ENCODE peak calls at places on chromosomes 7 and 10, in four cellular contexts. One of them, this sample, is unnamed. For H3K4me1, the result is how much of the 10 kb centered on the place peaks cover.

GRCh38 chr10:25076501-25077197 is 60.2 kb downstream of the THNSL1 start:
- DNase-seq in K562: peak
- DNase-seq in GM12878: no peak
- DNase-seq in HepG2: no peak
- DNase-seq in this sample: no peak

GRCh38 chr10:119807960-119808697 is 64.5 kb downstream of the MCMBP start:
- DNase-seq in GM12878: no peak
- DNase-seq in HepG2: no peak
- DNase-seq in K562: no peak
- DNase-seq in this sample: no peak

GRCh38 chr7:140640727-140641531 is at the start of gene DENND2A:
- DNase-seq in HepG2: no peak
- DNase-seq in GM12878: no peak
- DNase-seq in K562: no peak
- DNase-seq in this sample: no peak

GRCh38 chr7:1192171-1192676 is 32.2 kb upstream of the ZFAND2A start:
- DNase-seq in HepG2: no peak
- DNase-seq in K562: no peak
- DNase-seq in GM12878: no peak
- DNase-seq in this sample: peak

GRCh38 chr7:41245916-41246315 is 457.0 kb downstream of the INHBA start:
- DNase-seq in K562: no peak
- DNase-seq in HepG2: no peak
- DNase-seq in GM12878: no peak
- DNase-seq in this sample: no peak

GRCh38 chr10:71746344-71747037 is 26.8 kb downstream of the VSIR start:
- DNase-seq in HepG2: peak
- DNase-seq in K562: peak
- DNase-seq in GM12878: no peak
- DNase-seq in this sample: no peak

GRCh38 chr7:66176914-66177313 is 28.2 kb upstream of the TPST1 start:
- DNase-seq in HepG2: no peak
- DNase-seq in K562: no peak
- DNase-seq in GM12878: no peak
- DNase-seq in this sample: no peak

GRCh38 chr7:91019686-91020385 is 244.4 kb upstream of the FZD1 start:
- DNase-seq in K562: no peak
- DNase-seq in HepG2: no peak
- DNase-seq in GM12878: no peak
- DNase-seq in this sample: no peak

GRCh38 chr10:3471927-3472704 is 299.5 kb upstream of the PITRM1 start:
- DNase-seq in GM12878: no peak
- DNase-seq in K562: no peak
- DNase-seq in HepG2: no peak
- DNase-seq in this sample: peak

GRCh38 chr7:151398446-151399304 is 11.2 kb downstream of the WDR86 start:
- DNase-seq in HepG2: no peak
- DNase-seq in K562: peak
- DNase-seq in GM12878: no peak
- DNase-seq in this sample: no peak

GRCh38 chr10:106360870-106361269 is 803.6 kb downstream of the SORCS1 start:
- DNase-seq in GM12878: no peak
- DNase-seq in K562: no peak
- DNase-seq in HepG2: no peak
- DNase-seq in this sample: no peak

GRCh38 chr10:100174699-100175677 is 10.8 kb downstream of the ERLIN1 start:
- DNase-seq in HepG2: no peak
- DNase-seq in K562: no peak
- DNase-seq in GM12878: peak
- DNase-seq in this sample: no peak

GRCh38 chr7:156654511-156655231 is 14.1 kb downstream of the RNF32 start:
- DNase-seq in HepG2: no peak
- DNase-seq in K562: no peak
- DNase-seq in GM12878: no peak
- DNase-seq in this sample: no peak

GRCh38 chr10:124724279-124725027 is 19.7 kb downstream of the FAM53B start:
- DNase-seq in HepG2: peak
- DNase-seq in GM12878: no peak
- DNase-seq in K562: no peak
- DNase-seq in this sample: no peak

GRCh38 chr10:69880301-69881081 is 78.8 kb downstream of the COL13A1 start:
- DNase-seq in HepG2: no peak
- DNase-seq in GM12878: no peak
- DNase-seq in K562: no peak
- DNase-seq in this sample: no peak

GRCh38 chr7:126958367-126958766 is 294.4 kb downstream of the GRM8 start:
- DNase-seq in GM12878: no peak
- DNase-seq in K562: no peak
- DNase-seq in HepG2: no peak
- DNase-seq in this sample: no peak

GRCh38 chr7:55081854-55082603 is 63.2 kb downstream of the EGFR start:
- DNase-seq in GM12878: no peak
- DNase-seq in K562: no peak
- DNase-seq in HepG2: no peak
- DNase-seq in this sample: no peak

GRCh38 chr7:42170724-42171123 is 66.3 kb downstream of the GLI3 start:
- DNase-seq in K562: no peak
- DNase-seq in GM12878: no peak
- DNase-seq in HepG2: no peak
- DNase-seq in this sample: no peak

GRCh38 chr7:137667633-137668387 is 179.0 kb downstream of the DGKI start:
- DNase-seq in K562: no peak
- DNase-seq in GM12878: no peak
- DNase-seq in HepG2: no peak
- DNase-seq in this sample: peak

GRCh38 chr10:72935358-72935757 is 19.2 kb downstream of the PLA2G12B start:
- DNase-seq in K562: peak
- DNase-seq in GM12878: no peak
- DNase-seq in HepG2: no peak
- DNase-seq in this sample: no peak

GRCh38 chr7:138089080-138089901 is 13.0 kb downstream of the AKR1D1 start:
- DNase-seq in HepG2: peak
- DNase-seq in K562: no peak
- DNase-seq in GM12878: no peak
- DNase-seq in this sample: peak

GRCh38 chr7:158695726-158696452 is 8.7 kb downstream of the NCAPG2 start:
- DNase-seq in GM12878: peak
- DNase-seq in K562: peak
- DNase-seq in HepG2: peak
- DNase-seq in this sample: peak

GRCh38 chr10:89165923-89166322 is 41.2 kb downstream of the CH25H start:
- DNase-seq in HepG2: no peak
- DNase-seq in K562: no peak
- DNase-seq in GM12878: no peak
- DNase-seq in this sample: no peak

GRCh38 chr7:128909605-128910568 is 622 bp downstream of the KCP start:
- DNase-seq in GM12878: no peak
- DNase-seq in K562: no peak
- DNase-seq in HepG2: no peak
- DNase-seq in this sample: no peak

GRCh38 chr10:6543431-6544005 is 36.6 kb downstream of the PRKCQ start:
- DNase-seq in GM12878: no peak
- DNase-seq in K562: no peak
- DNase-seq in HepG2: no peak
- DNase-seq in this sample: no peak

GRCh38 chr10:86254526-86255174 is 111.9 kb downstream of the GRID1 start:
- DNase-seq in GM12878: no peak
- DNase-seq in K562: no peak
- DNase-seq in HepG2: no peak
- DNase-seq in this sample: peak

GRCh38 chr7:141709749-141710148 is 1.6 kb downstream of the WEE2 start:
- DNase-seq in HepG2: no peak
- DNase-seq in GM12878: no peak
- DNase-seq in K562: no peak
- DNase-seq in this sample: no peak

GRCh38 chr10:88472540-88472939 is 110.6 kb downstream of the RNLS start:
- DNase-seq in HepG2: no peak
- DNase-seq in GM12878: no peak
- DNase-seq in K562: no peak
- DNase-seq in this sample: no peak

GRCh38 chr10:3068968-3069737 is 1.8 kb downstream of the PFKP start:
- DNase-seq in HepG2: no peak
- DNase-seq in GM12878: no peak
- DNase-seq in K562: peak
- DNase-seq in this sample: no peak

GRCh38 chr7:69476416-69476815 is 121.9 kb upstream of the AUTS2 start:
- DNase-seq in K562: no peak
- DNase-seq in GM12878: no peak
- DNase-seq in HepG2: no peak
- DNase-seq in this sample: no peak

GRCh38 chr7:127809285-127809702 is 157.3 kb downstream of the SND1 start:
- DNase-seq in K562: peak
- DNase-seq in GM12878: no peak
- DNase-seq in HepG2: no peak
- DNase-seq in this sample: no peak

GRCh38 chr10:86261933-86262665 is 104.5 kb downstream of the GRID1 start:
- DNase-seq in HepG2: peak
- DNase-seq in K562: peak
- DNase-seq in GM12878: peak
- DNase-seq in this sample: peak

GRCh38 chr7:64625114-64626082 is 40.5 kb upstream of the ZNF107 start:
- DNase-seq in HepG2: no peak
- DNase-seq in K562: peak
- DNase-seq in GM12878: no peak
- DNase-seq in this sample: no peak

GRCh38 chr10:48450811-48451466 is 144.5 kb downstream of the MAPK8 start:
- DNase-seq in GM12878: no peak
- DNase-seq in HepG2: no peak
- DNase-seq in K562: no peak
- DNase-seq in this sample: no peak

GRCh38 chr7:35971133-35971995 is 170.5 kb downstream of the SEPTIN7 start:
- DNase-seq in HepG2: no peak
- DNase-seq in GM12878: no peak
- DNase-seq in K562: peak
- DNase-seq in this sample: peak

DNA sequence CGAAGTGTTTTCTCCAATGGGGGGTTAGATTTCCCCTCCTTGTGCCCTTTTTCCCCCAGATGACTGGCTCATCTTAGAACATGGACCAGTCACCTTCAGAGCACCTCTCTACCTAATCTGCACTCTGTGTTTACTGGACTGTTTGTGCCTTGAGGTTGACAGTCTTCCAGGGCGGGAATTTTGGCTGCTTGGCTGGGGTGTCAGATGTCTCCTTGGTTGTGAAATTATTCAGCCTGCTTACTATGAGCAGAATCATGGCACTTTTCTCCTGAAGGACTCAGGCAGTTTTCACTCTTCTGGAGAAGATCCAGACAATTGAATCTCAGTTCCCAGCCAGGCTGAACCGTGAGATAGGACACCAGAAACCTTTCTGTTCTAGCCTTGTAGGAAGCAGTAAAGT is 60.3 kb upstream of the NFKB2 start:
- DNase-seq in K562: no peak
- DNase-seq in GM12878: no peak
- DNase-seq in HepG2: no peak
- DNase-seq in this sample: no peak
- H3K27ac ChIP-seq in K562: no peak
- H3K27ac ChIP-seq in GM12878: no peak
- H3K27ac ChIP-seq in HepG2: no peak
- H3K27ac ChIP-seq in this sample: no peak

GRCh38 chr10:95530561-95530960 is 30.6 kb downstream of the SORBS1 start:
- DNase-seq in HepG2: no peak
- DNase-seq in GM12878: no peak
- DNase-seq in K562: no peak
- DNase-seq in this sample: no peak

GRCh38 chr10:95532536-95532935 is 28.6 kb downstream of the SORBS1 start:
- DNase-seq in K562: peak
- DNase-seq in HepG2: no peak
- DNase-seq in GM12878: no peak
- DNase-seq in this sample: no peak

GRCh38 chr10:95533590-95533989 is 27.6 kb downstream of the SORBS1 start:
- DNase-seq in GM12878: no peak
- DNase-seq in K562: no peak
- DNase-seq in HepG2: no peak
- DNase-seq in this sample: no peak

GRCh38 chr10:95531041-95531809 is 29.9 kb downstream of the SORBS1 start:
- DNase-seq in GM12878: no peak
- DNase-seq in HepG2: no peak
- DNase-seq in K562: peak
- DNase-seq in this sample: no peak

DNA sequence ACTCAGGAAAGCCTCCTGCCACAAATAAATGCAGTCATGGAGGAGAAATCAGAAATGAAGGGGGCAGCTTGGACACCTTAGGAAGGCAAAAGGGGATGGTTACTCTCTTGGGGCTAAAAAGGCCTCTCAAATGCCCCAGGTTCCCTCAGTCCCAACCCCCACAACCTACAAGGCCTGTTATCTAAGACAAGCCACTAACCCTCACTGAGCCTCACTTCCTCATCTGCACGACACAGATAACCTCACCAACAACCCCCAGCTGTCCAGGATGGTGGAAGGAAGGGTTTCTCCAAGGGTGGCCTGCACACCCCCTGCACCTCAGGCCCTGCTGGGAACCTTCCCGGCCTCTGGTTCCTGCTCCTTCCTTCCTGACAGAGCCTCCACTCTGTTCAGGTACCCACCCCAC is 29.2 kb downstream of the SORBS1 start:
- DNase-seq in HepG2: no peak
- DNase-seq in K562: peak
- DNase-seq in GM12878: no peak
- DNase-seq in this sample: no peak
- TF ChIP-seq ESRRA in HepG2: no peak
- TF ChIP-seq ESRRA in K562: peak
- TF ChIP-seq ESRRA in GM12878: no peak
- TF ChIP-seq ESRRA in this sample: no peak

DNA sequence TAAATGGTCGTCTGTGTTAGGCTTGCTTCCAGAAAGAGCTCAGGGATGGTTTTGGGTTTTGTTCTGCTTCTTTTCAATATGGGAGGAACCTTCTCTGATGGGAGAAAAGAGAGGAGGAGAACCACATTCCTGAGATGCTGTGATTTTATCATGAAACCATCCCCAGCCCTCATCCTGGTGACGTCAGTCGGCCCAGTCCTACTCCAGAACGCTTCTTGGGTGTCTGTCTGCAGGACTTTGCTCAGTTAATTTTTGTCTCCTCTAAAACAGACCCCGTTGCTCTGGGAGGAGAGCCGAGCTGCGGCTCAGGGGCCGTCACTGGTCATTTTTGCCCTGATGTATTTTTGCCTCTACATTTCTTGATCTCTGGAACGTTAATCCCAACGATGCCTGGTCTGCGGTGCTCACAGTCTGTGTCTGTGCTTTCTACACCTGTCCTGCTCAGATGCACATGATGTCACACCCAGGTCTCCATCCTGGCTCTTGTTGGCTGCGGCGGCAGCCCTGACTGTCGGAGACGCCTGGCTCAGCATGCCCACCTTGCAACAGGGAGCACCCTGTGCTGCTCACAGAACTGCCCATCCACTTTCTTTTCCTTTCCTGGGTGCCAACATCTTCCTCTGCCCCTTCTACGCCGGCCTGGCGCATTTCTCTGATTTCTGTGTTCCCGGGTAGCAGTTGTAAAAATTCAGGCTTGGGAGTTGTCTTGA is 106.0 kb downstream of the CUX1 start:
- DNase-seq in HepG2: no peak
- DNase-seq in K562: no peak
- DNase-seq in GM12878: no peak
- DNase-seq in this sample: no peak
- H3K4me1 ChIP-seq in HepG2: under half
- H3K4me1 ChIP-seq in K562: under half
- H3K4me1 ChIP-seq in GM12878: under half
- H3K4me1 ChIP-seq in this sample: under half

GRCh38 chr10:31926765-31927596 is 1.6 kb downstream of the ARHGAP12 start:
- DNase-seq in HepG2: no peak
- DNase-seq in K562: peak
- DNase-seq in GM12878: no peak
- DNase-seq in this sample: peak
- H3K27ac ChIP-seq in HepG2: peak
- H3K27ac ChIP-seq in K562: peak
- H3K27ac ChIP-seq in GM12878: peak
- H3K27ac ChIP-seq in this sample: peak

This sample was measured in A549.